ENCODE peak calls at places on chromosomes 4 and X, in seven cellular contexts. Q is PC-9, K is cardiac muscle cell, G is lung, C is activated B cell treated with CpG ODN at 0.5 μM for 24 hours, N is endodermal cell, U is neural crest cell. X is an unnamed sample.

GRCh38 chr4:123976285-123976684 is 579.7 kb downstream of the SPRY1 start:
- DNase-seq in C (no peak), G (no peak), U (peak; percentile 14), K (peak; percentile 6), Q (no peak), N (peak; percentile 44), X (no peak)

GRCh38 chrX:107714196-107714811 is 61.3 kb downstream of the TSC22D3 start:
- DNase-seq in U (no peak), G (no peak), C (peak; percentile 20), N (peak; percentile 72), K (no peak), Q (no peak), X (no peak)

GRCh38 chr4:102843273-102843672 is 15.9 kb upstream of the UBE2D3 start:
- DNase-seq in K (no peak), Q (no peak), G (no peak), N (no peak), U (no peak), C (no peak), X (no peak)

GRCh38 chr4:139921551-139922184 is 232.3 kb downstream of the MAML3 start:
- DNase-seq in C (no peak), K (no peak), U (no peak), Q (no peak), G (peak; percentile 41), N (peak; percentile 55), X (no peak)

GRCh38 chrX:115410731-115411435 is 121.4 kb downstream of the LUZP4 start:
- DNase-seq in Q (no peak), G (no peak), N (no peak), K (no peak), C (no peak), U (no peak), X (no peak)

GRCh38 chrX:49269768-49270248 is at the start of gene PPP1R3F:
- DNase-seq in N (no peak), K (no peak), U (peak; percentile 14), C (no peak), G (no peak), Q (no peak), X (no peak)

GRCh38 chr4:16663722-16664121 is 234.7 kb downstream of the LDB2 start:
- DNase-seq in G (no peak), U (no peak), C (no peak), K (no peak), Q (no peak), N (no peak), X (no peak)

GRCh38 chr4:77433102-77433733 is 172.4 kb upstream of the CXCL13 start:
- DNase-seq in Q (peak; percentile 2), N (peak; percentile 55), C (no peak), U (no peak), K (peak; percentile 75), G (no peak), X (peak; percentile 31)

DNA sequence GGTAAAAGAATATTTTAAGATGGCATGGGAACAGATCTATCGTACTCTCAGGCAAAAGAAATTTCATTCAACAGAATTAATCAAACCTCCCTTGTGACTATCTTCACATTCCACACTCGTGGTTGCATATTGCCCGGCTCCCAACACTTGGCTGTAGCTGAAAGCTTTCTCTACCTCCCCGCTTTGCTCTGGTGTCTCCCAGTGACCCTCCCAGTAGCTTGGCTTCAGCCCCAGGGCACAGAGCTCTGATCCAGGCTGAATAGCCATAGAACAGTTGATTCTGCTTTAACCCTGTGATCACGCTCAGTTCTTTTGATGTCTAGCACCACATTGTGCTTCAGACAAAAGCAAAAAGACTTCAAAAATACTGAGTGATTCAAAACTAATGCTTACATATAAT is 24.6 kb downstream of the SLC7A11 start:
- DNase-seq in Q (no peak), G (no peak), K (no peak), U (peak; percentile 54), N (peak; percentile 60), C (no peak), X (no peak)
- TF ChIP-seq CTCF in Q (no peak), G (no peak), K (no peak), U (no peak), N (no peak), C (no peak), X (no peak)

GRCh38 chr4:170026253-170026991 is at the start of gene MFAP3L:
- DNase-seq in U (peak; percentile 79), Q (peak; percentile 94), C (peak; percentile 87), N (peak; percentile 94), G (peak; percentile 85), K (peak; percentile 94), X (peak; percentile 94)
- TF ChIP-seq CTCF in U (no peak), Q (no peak), C (no peak), N (no peak), G (no peak), K (no peak), X (no peak)

DNA sequence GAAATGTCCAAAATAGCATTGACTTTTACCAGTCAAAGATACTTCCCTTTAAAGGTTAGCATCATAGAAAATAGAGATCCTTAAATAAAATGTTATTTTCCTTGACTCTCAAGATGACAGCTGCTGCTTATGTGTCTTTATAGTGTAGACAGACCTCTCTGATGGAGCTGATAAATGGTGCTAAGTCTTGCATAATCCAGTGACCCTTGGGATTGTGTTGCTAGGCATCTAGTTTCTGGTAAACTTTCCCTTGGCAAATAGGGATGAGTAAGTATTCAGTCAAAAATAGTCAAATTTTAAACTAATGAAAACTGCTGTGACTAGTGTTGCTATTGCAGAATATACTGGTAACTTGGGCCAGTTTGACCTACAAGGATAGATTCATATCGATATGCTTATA is 53.6 kb downstream of the MBNL3 start:
- DNase-seq in C (no peak), Q (no peak), U (no peak), N (no peak), K (no peak), G (no peak), X (no peak)
- TF ChIP-seq CTCF in C (no peak), Q (no peak), U (no peak), N (no peak), K (no peak), G (no peak), X (no peak)

DNA sequence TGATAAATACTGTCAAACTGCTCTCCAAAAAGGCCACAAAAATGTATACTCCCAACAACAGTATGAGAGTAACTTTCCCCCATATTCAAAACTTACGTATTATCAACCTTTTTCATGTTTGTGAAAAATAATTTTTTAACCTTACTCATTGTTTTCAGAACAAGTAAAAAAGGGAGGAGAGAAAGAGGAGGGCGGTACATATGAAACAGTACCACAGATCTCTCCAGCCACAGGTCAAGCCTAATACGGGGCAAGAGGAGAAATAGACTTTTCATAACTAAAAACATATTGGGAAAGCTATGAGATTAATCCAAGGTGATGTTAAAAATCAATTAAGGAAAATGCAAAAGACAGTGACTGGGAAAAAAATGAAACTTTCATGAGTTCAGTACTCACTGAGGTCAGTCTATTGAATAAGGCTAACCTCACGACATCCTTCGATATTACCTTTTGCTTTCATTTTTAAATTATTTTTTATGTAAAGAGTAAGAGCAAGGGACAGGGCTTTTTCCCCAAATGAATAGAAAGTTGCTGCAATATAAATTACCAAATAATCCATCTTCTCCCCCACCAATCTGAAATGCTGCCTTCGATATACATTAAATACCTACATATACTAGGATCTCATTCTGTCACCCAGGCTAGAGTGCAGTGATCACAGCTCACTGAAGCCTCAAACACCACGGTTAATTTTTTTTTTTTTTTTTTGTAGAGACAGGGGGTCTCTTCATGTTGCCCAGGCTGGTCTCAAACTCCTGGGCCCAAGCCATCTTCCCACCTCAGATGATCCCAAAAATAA is 25.3 kb downstream of the FBXW7 start:
- DNase-seq in C (no peak), G (no peak), Q (no peak), N (no peak), U (no peak), K (no peak), X (no peak)
- TF ChIP-seq CTCF in C (no peak), G (no peak), Q (no peak), N (no peak), U (no peak), K (no peak), X (no peak)

GRCh38 chr4:7042697-7043464 is at the start of gene TADA2B:
- DNase-seq in Q (peak; percentile 98), K (peak; percentile 99), C (peak; percentile 96), G (peak; percentile 97), N (peak; percentile 99), U (peak; percentile 95), X (peak; percentile 99)
- TF ChIP-seq CTCF in Q (no peak), K (peak; percentile 10), C (no peak), G (no peak), N (peak; percentile 52), U (peak; percentile 51), X (peak; percentile 22)

GRCh38 chr4:172232966-172233365 is 419.8 kb downstream of the GALNTL6 start:
- DNase-seq in C (no peak), G (no peak), K (peak; percentile 30), U (no peak), N (peak; percentile 83), Q (no peak), X (peak; percentile 24)
- TF ChIP-seq CTCF in C (no peak), G (no peak), K (no peak), U (no peak), N (peak; percentile 64), Q (no peak), X (no peak)

DNA sequence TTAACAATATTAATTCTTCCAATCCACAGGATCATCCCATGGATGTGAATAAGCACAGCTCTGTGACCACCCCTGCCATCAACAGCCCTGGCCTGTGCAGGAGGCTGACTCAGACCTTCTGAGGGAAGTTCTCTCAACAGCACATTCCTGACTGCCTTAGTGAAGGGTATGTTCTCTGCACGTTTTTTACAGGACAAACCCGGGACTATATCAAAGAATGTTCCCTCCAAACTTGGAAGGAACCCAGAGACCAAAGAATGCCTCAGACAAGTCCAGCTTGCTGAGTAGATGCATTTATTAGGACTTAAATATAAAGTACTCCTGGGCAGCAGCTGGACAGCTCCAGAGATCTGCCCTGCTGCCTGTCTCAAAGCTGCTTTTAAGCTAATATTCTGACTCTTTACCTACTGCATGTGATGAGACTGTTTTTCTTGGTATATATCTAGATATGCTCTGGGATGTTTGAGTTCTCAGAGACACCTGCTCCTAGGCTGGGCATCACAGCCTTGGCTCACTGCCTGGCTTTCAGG is 1127.8 kb upstream of the PRKX start:
- DNase-seq in U (no peak), C (no peak), Q (no peak), K (peak; percentile 55), N (no peak), G (no peak), X (no peak)
- TF ChIP-seq CTCF in U (no peak), C (no peak), Q (no peak), K (no peak), N (no peak), G (no peak), X (no peak)

GRCh38 chrX:80430826-80431501 is 10.7 kb downstream of the TENT5D start:
- DNase-seq in N (peak; percentile 54), G (no peak), Q (no peak), K (no peak), U (no peak), C (no peak), X (no peak)
- TF ChIP-seq CTCF in N (peak; percentile 47), G (no peak), Q (peak; percentile 55), K (no peak), U (no peak), C (no peak), X (peak; percentile 21)

GRCh38 chr4:40228497-40229365 is 31.9 kb downstream of the RHOH start:
- DNase-seq in N (peak; percentile 82), Q (no peak), U (no peak), G (no peak), K (no peak), C (no peak), X (no peak)
- TF ChIP-seq CTCF in N (peak; percentile 86), Q (peak; percentile 30), U (peak; percentile 49), G (no peak), K (peak; percentile 34), C (no peak), X (peak; percentile 41)

X was measured in endothelial cell.